ENCODE peak calls at places on chromosomes 6 and 20, in eight cellular contexts. S is stimulated activated CD4-positive, alpha-beta T cell treated with anti-CD3 and anti-CD28 coated beads, Interleukin-2, amount 100 ng/mL, for 48 hours; Z is kidney epithelial cell; X is ACHN; L is HT-29; W is sciatic nerve; Q is activated CD4-positive, alpha-beta T cell treated with anti-CD3 and anti-CD28 coated beads for 48 hours; I is effector memory CD8-positive, alpha-beta T cell. H is an unnamed sample.

GRCh38 chr6:136415351-136416005 is 125.8 kb upstream of the BCLAF1 start:
- DNase-seq in S (no peak), Z (no peak), X (no peak), L (no peak), W (no peak), Q (no peak), I (no peak), H (no peak)

GRCh38 chr6:123829302-123829953 is 25.8 kb downstream of the NKAIN2 start:
- DNase-seq in S (no peak), Z (peak), X (peak), L (no peak), W (no peak), Q (no peak), I (no peak), H (no peak)

GRCh38 chr20:41872986-41873385 is 254.8 kb upstream of the CHD6 start:
- DNase-seq in S (no peak), Z (no peak), X (no peak), L (no peak), W (no peak), Q (no peak), I (no peak), H (no peak)

GRCh38 chr6:148934534-148934933 is 187.7 kb downstream of the UST start:
- DNase-seq in S (no peak), Z (no peak), X (no peak), L (no peak), W (no peak), Q (no peak), I (no peak), H (peak)

GRCh38 chr6:84462697-84463096 is 235.3 kb upstream of the CEP162 start:
- DNase-seq in S (no peak), Z (no peak), X (no peak), L (no peak), W (no peak), Q (no peak), I (no peak), H (no peak)

GRCh38 chr20:49353348-49353747 is 75.5 kb upstream of the ZNFX1 start:
- DNase-seq in S (no peak), Z (no peak), X (no peak), L (no peak), W (no peak), Q (no peak), I (no peak), H (no peak)

GRCh38 chr6:130524552-130524951 is 158.7 kb downstream of the TMEM200A start:
- DNase-seq in S (no peak), Z (no peak), X (no peak), L (no peak), W (no peak), Q (no peak), I (no peak), H (no peak)

GRCh38 chr20:21270806-21271205 is 32.3 kb upstream of the XRN2 start:
- DNase-seq in S (no peak), Z (no peak), X (no peak), L (no peak), W (no peak), Q (no peak), I (no peak), H (no peak)

GRCh38 chr6:81906041-81906440 is 153.6 kb upstream of the TENT5A start:
- DNase-seq in S (no peak), Z (no peak), X (no peak), L (no peak), W (no peak), Q (no peak), I (no peak), H (no peak)

GRCh38 chr6:106574729-106575458 is 54.4 kb downstream of the RTN4IP1 start:
- DNase-seq in S (no peak), Z (peak), X (peak), L (peak), W (no peak), Q (no peak), I (no peak), H (peak)

H was measured in psoas muscle.